ENCODE peak calls at places on chromosomes 3 and 15, in six cellular contexts. One of them, this sample, is unnamed.

GRCh38 chr3:98188553-98188952 is 22.1 kb downstream of the OR5H15 start:
- DNase-seq in HCT116: peak
- DNase-seq in A549: peak
- DNase-seq in SK-N-SH: peak
- DNase-seq in WTC11: no peak
- DNase-seq in NB4: peak
- DNase-seq in this sample: no peak

GRCh38 chr3:107992976-107993684 is 97.7 kb downstream of the CD47 start:
- DNase-seq in HCT116: no peak
- DNase-seq in A549: peak
- DNase-seq in SK-N-SH: no peak
- DNase-seq in WTC11: no peak
- DNase-seq in NB4: no peak
- DNase-seq in this sample: no peak

GRCh38 chr15:101213570-101213969 is 38.3 kb downstream of the CHSY1 start:
- DNase-seq in HCT116: no peak
- DNase-seq in A549: no peak
- DNase-seq in SK-N-SH: no peak
- DNase-seq in WTC11: no peak
- DNase-seq in NB4: no peak
- DNase-seq in this sample: no peak

GRCh38 chr3:11380314-11380713 is 108.1 kb downstream of the ATG7 start:
- DNase-seq in HCT116: no peak
- DNase-seq in A549: no peak
- DNase-seq in SK-N-SH: no peak
- DNase-seq in WTC11: no peak
- DNase-seq in NB4: no peak
- DNase-seq in this sample: no peak

GRCh38 chr3:69178838-69179739 is 56.7 kb upstream of the LMOD3 start:
- DNase-seq in HCT116: no peak
- DNase-seq in A549: peak
- DNase-seq in SK-N-SH: no peak
- DNase-seq in WTC11: no peak
- DNase-seq in NB4: no peak
- DNase-seq in this sample: no peak

GRCh38 chr3:110495201-110495927 is 576.3 kb upstream of the NECTIN3 start:
- DNase-seq in HCT116: no peak
- DNase-seq in A549: peak
- DNase-seq in SK-N-SH: no peak
- DNase-seq in WTC11: peak
- DNase-seq in NB4: no peak
- DNase-seq in this sample: no peak

GRCh38 chr3:78994174-78995027 is 773.4 kb downstream of the ROBO1 start:
- DNase-seq in HCT116: no peak
- DNase-seq in A549: no peak
- DNase-seq in SK-N-SH: no peak
- DNase-seq in WTC11: no peak
- DNase-seq in NB4: no peak
- DNase-seq in this sample: no peak

GRCh38 chr3:4716731-4717362 is 223.7 kb downstream of the ITPR1 start:
- DNase-seq in HCT116: no peak
- DNase-seq in A549: no peak
- DNase-seq in SK-N-SH: no peak
- DNase-seq in WTC11: no peak
- DNase-seq in NB4: no peak
- DNase-seq in this sample: no peak

GRCh38 chr3:46984591-46985459 is 5.4 kb downstream of the NBEAL2 start:
- DNase-seq in HCT116: no peak
- DNase-seq in A549: no peak
- DNase-seq in SK-N-SH: no peak
- DNase-seq in WTC11: no peak
- DNase-seq in NB4: no peak
- DNase-seq in this sample: no peak

GRCh38 chr3:188006726-188007393 is 147.1 kb upstream of the LPP start:
- DNase-seq in HCT116: no peak
- DNase-seq in A549: peak
- DNase-seq in SK-N-SH: no peak
- DNase-seq in WTC11: no peak
- DNase-seq in NB4: no peak
- DNase-seq in this sample: no peak

GRCh38 chr15:79849789-79850188 is 47.0 kb downstream of the MTHFS start:
- DNase-seq in HCT116: no peak
- DNase-seq in A549: peak
- DNase-seq in SK-N-SH: peak
- DNase-seq in WTC11: peak
- DNase-seq in NB4: peak
- DNase-seq in this sample: no peak

GRCh38 chr3:13194285-13195209 is 121.3 kb upstream of the IQSEC1 start:
- DNase-seq in HCT116: no peak
- DNase-seq in A549: no peak
- DNase-seq in SK-N-SH: no peak
- DNase-seq in WTC11: no peak
- DNase-seq in NB4: peak
- DNase-seq in this sample: no peak

GRCh38 chr3:123015596-123015995 is 12.0 kb downstream of the SEMA5B start:
- DNase-seq in HCT116: no peak
- DNase-seq in A549: no peak
- DNase-seq in SK-N-SH: no peak
- DNase-seq in WTC11: no peak
- DNase-seq in NB4: no peak
- DNase-seq in this sample: no peak

GRCh38 chr15:25655168-25655956 is 207.8 kb downstream of the ATP10A start:
- DNase-seq in HCT116: no peak
- DNase-seq in A549: no peak
- DNase-seq in SK-N-SH: no peak
- DNase-seq in WTC11: no peak
- DNase-seq in NB4: no peak
- DNase-seq in this sample: no peak

GRCh38 chr3:28139967-28140634 is 101.3 kb upstream of the CMC1 start:
- DNase-seq in HCT116: no peak
- DNase-seq in A549: peak
- DNase-seq in SK-N-SH: no peak
- DNase-seq in WTC11: no peak
- DNase-seq in NB4: no peak
- DNase-seq in this sample: no peak

GRCh38 chr15:55282284-55282833 is 7.3 kb downstream of the RAB27A start:
- DNase-seq in HCT116: no peak
- DNase-seq in A549: no peak
- DNase-seq in SK-N-SH: peak
- DNase-seq in WTC11: no peak
- DNase-seq in NB4: peak
- DNase-seq in this sample: no peak

GRCh38 chr15:59501531-59502113 is 63.6 kb downstream of the FAM81A start:
- DNase-seq in HCT116: peak
- DNase-seq in A549: peak
- DNase-seq in SK-N-SH: peak
- DNase-seq in WTC11: peak
- DNase-seq in NB4: peak
- DNase-seq in this sample: peak

GRCh38 chr3:197525706-197526105 is 30.1 kb downstream of the BDH1 start:
- DNase-seq in HCT116: no peak
- DNase-seq in A549: peak
- DNase-seq in SK-N-SH: no peak
- DNase-seq in WTC11: no peak
- DNase-seq in NB4: no peak
- DNase-seq in this sample: no peak

GRCh38 chr3:39935261-39935660 is 125.9 kb downstream of the MYRIP start:
- DNase-seq in HCT116: no peak
- DNase-seq in A549: no peak
- DNase-seq in SK-N-SH: no peak
- DNase-seq in WTC11: no peak
- DNase-seq in NB4: no peak
- DNase-seq in this sample: no peak

GRCh38 chr3:31405515-31405914 is 127.2 kb upstream of the STT3B start:
- DNase-seq in HCT116: no peak
- DNase-seq in A549: no peak
- DNase-seq in SK-N-SH: no peak
- DNase-seq in WTC11: no peak
- DNase-seq in NB4: no peak
- DNase-seq in this sample: no peak

GRCh38 chr3:13879102-13879945 is 547 bp downstream of the WNT7A start:
- DNase-seq in HCT116: no peak
- DNase-seq in A549: no peak
- DNase-seq in SK-N-SH: peak
- DNase-seq in WTC11: peak
- DNase-seq in NB4: no peak
- DNase-seq in this sample: peak

GRCh38 chr3:29802057-29802456 is 521.2 kb downstream of the RBMS3 start:
- DNase-seq in HCT116: no peak
- DNase-seq in A549: no peak
- DNase-seq in SK-N-SH: no peak
- DNase-seq in WTC11: no peak
- DNase-seq in NB4: no peak
- DNase-seq in this sample: no peak

GRCh38 chr3:169886671-169887070 is 16.9 kb upstream of the LRRC31 start:
- DNase-seq in HCT116: no peak
- DNase-seq in A549: no peak
- DNase-seq in SK-N-SH: peak
- DNase-seq in WTC11: no peak
- DNase-seq in NB4: no peak
- DNase-seq in this sample: no peak

GRCh38 chr15:92273732-92274131 is 119.9 kb upstream of the ST8SIA2 start:
- DNase-seq in HCT116: no peak
- DNase-seq in A549: no peak
- DNase-seq in SK-N-SH: peak
- DNase-seq in WTC11: no peak
- DNase-seq in NB4: no peak
- DNase-seq in this sample: no peak

GRCh38 chr15:66095871-66096710 is 157.5 kb downstream of the MEGF11 start:
- DNase-seq in HCT116: no peak
- DNase-seq in A549: no peak
- DNase-seq in SK-N-SH: no peak
- DNase-seq in WTC11: no peak
- DNase-seq in NB4: no peak
- DNase-seq in this sample: no peak

GRCh38 chr15:66098019-66098363 is 155.6 kb downstream of the MEGF11 start:
- DNase-seq in HCT116: no peak
- DNase-seq in A549: no peak
- DNase-seq in SK-N-SH: no peak
- DNase-seq in WTC11: no peak
- DNase-seq in NB4: no peak
- DNase-seq in this sample: no peak

GRCh38 chr15:66099950-66100671 is 153.4 kb downstream of the MEGF11 start:
- DNase-seq in HCT116: no peak
- DNase-seq in A549: no peak
- DNase-seq in SK-N-SH: no peak
- DNase-seq in WTC11: no peak
- DNase-seq in NB4: no peak
- DNase-seq in this sample: no peak

GRCh38 chr15:66096711-66097058 is 156.9 kb downstream of the MEGF11 start:
- DNase-seq in HCT116: no peak
- DNase-seq in A549: no peak
- DNase-seq in SK-N-SH: no peak
- DNase-seq in WTC11: no peak
- DNase-seq in NB4: no peak
- DNase-seq in this sample: no peak

GRCh38 chr15:66097151-66098018 is 156.2 kb downstream of the MEGF11 start:
- DNase-seq in HCT116: no peak
- DNase-seq in A549: no peak
- DNase-seq in SK-N-SH: no peak
- DNase-seq in WTC11: no peak
- DNase-seq in NB4: no peak
- DNase-seq in this sample: no peak
- TF ChIP-seq MAX in HCT116: no peak
- TF ChIP-seq MAX in A549: no peak
- TF ChIP-seq MAX in SK-N-SH: no peak
- TF ChIP-seq MAX in WTC11: no peak
- TF ChIP-seq MAX in NB4: no peak
- TF ChIP-seq MAX in this sample: no peak

GRCh38 chr3:32502089-32502943 is at the start of gene CMTM6:
- DNase-seq in HCT116: peak
- DNase-seq in A549: peak
- DNase-seq in SK-N-SH: peak
- DNase-seq in WTC11: peak
- DNase-seq in NB4: peak
- DNase-seq in this sample: peak

GRCh38 chr3:32502944-32503286 is 263 bp upstream of the CMTM6 start:
- DNase-seq in HCT116: no peak
- DNase-seq in A549: no peak
- DNase-seq in SK-N-SH: no peak
- DNase-seq in WTC11: no peak
- DNase-seq in NB4: no peak
- DNase-seq in this sample: no peak

GRCh38 chr3:32501785-32502088 is 915 bp downstream of the CMTM6 start:
- DNase-seq in HCT116: no peak
- DNase-seq in A549: no peak
- DNase-seq in SK-N-SH: no peak
- DNase-seq in WTC11: no peak
- DNase-seq in NB4: no peak
- DNase-seq in this sample: no peak

GRCh38 chr3:32500225-32500624 is 2.4 kb downstream of the CMTM6 start:
- DNase-seq in HCT116: no peak
- DNase-seq in A549: no peak
- DNase-seq in SK-N-SH: no peak
- DNase-seq in WTC11: no peak
- DNase-seq in NB4: no peak
- DNase-seq in this sample: no peak

GRCh38 chr3:32500880-32501784 is 1.5 kb downstream of the CMTM6 start:
- DNase-seq in HCT116: no peak
- DNase-seq in A549: no peak
- DNase-seq in SK-N-SH: peak
- DNase-seq in WTC11: no peak
- DNase-seq in NB4: peak
- DNase-seq in this sample: no peak
- TF ChIP-seq MAX in HCT116: no peak
- TF ChIP-seq MAX in A549: no peak
- TF ChIP-seq MAX in SK-N-SH: no peak
- TF ChIP-seq MAX in WTC11: no peak
- TF ChIP-seq MAX in NB4: no peak
- TF ChIP-seq MAX in this sample: no peak

GRCh38 chr3:117919611-117920010 is 1115.0 kb downstream of the IGSF11 start:
- DNase-seq in HCT116: no peak
- DNase-seq in A549: no peak
- DNase-seq in SK-N-SH: no peak
- DNase-seq in WTC11: no peak
- DNase-seq in NB4: no peak
- DNase-seq in this sample: no peak
- TF ChIP-seq MAX in HCT116: no peak
- TF ChIP-seq MAX in A549: no peak
- TF ChIP-seq MAX in SK-N-SH: no peak
- TF ChIP-seq MAX in WTC11: no peak
- TF ChIP-seq MAX in NB4: no peak
- TF ChIP-seq MAX in this sample: no peak

GRCh38 chr3:155805802-155806618 is at the start of gene C3orf33:
- DNase-seq in HCT116: peak
- DNase-seq in A549: peak
- DNase-seq in SK-N-SH: peak
- DNase-seq in WTC11: peak
- DNase-seq in NB4: peak
- DNase-seq in this sample: no peak
- TF ChIP-seq MAX in HCT116: peak
- TF ChIP-seq MAX in A549: peak
- TF ChIP-seq MAX in SK-N-SH: peak
- TF ChIP-seq MAX in WTC11: peak
- TF ChIP-seq MAX in NB4: peak
- TF ChIP-seq MAX in this sample: peak